ENCODE peak calls at places on chromosomes 2 and 18, in five cellular contexts. S, J, F, H and V are unnamed samples. For H3K4me1, the result is how much of the 10 kb centered on the place peaks cover.

GRCh38 chr2:20052872-20053281 is 1.4 kb upstream of the LAPTM4A start:
- DNase-seq in J (peak), H (peak), S (no peak), F (peak), V (peak)

GRCh38 chr2:24915796-24916195 is 4.2 kb downstream of the ADCY3 start:
- DNase-seq in J (no peak), F (no peak), H (no peak), S (no peak), V (no peak)

GRCh38 chr2:231816327-231817026 is 30.2 kb downstream of the COPS7B start:
- DNase-seq in F (no peak), S (no peak), J (no peak), H (no peak), V (peak)

GRCh38 chr18:78770149-78771139 is 209.2 kb upstream of the SALL3 start:
- DNase-seq in S (peak), H (no peak), J (no peak), F (no peak), V (no peak)

GRCh38 chr2:164479460-164479859 is 141.8 kb downstream of the GRB14 start:
- DNase-seq in H (peak), F (peak), S (peak), J (no peak), V (no peak)

GRCh38 chr2:28545590-28546195 is 49.8 kb downstream of the PLB1 start:
- DNase-seq in J (no peak), H (no peak), F (no peak), S (no peak), V (no peak)

GRCh38 chr2:61758991-61759390 is 94.9 kb downstream of the FAM161A start:
- DNase-seq in F (no peak), J (no peak), H (no peak), S (no peak), V (no peak)

GRCh38 chr18:50301074-50301473 is 13.6 kb upstream of the CXXC1 start:
- DNase-seq in F (no peak), J (no peak), S (no peak), H (no peak), V (no peak)

GRCh38 chr18:50044402-50044801 is 150.5 kb downstream of the MYO5B start:
- DNase-seq in S (peak), H (no peak), F (no peak), J (no peak), V (no peak)

GRCh38 chr2:239310401-239311061 is 90.3 kb downstream of the HDAC4 start:
- DNase-seq in S (no peak), H (no peak), J (no peak), F (no peak), V (no peak)

GRCh38 chr2:226450141-226450540 is 349.5 kb downstream of the IRS1 start:
- DNase-seq in H (no peak), S (no peak), F (no peak), J (no peak), V (no peak)

DNA sequence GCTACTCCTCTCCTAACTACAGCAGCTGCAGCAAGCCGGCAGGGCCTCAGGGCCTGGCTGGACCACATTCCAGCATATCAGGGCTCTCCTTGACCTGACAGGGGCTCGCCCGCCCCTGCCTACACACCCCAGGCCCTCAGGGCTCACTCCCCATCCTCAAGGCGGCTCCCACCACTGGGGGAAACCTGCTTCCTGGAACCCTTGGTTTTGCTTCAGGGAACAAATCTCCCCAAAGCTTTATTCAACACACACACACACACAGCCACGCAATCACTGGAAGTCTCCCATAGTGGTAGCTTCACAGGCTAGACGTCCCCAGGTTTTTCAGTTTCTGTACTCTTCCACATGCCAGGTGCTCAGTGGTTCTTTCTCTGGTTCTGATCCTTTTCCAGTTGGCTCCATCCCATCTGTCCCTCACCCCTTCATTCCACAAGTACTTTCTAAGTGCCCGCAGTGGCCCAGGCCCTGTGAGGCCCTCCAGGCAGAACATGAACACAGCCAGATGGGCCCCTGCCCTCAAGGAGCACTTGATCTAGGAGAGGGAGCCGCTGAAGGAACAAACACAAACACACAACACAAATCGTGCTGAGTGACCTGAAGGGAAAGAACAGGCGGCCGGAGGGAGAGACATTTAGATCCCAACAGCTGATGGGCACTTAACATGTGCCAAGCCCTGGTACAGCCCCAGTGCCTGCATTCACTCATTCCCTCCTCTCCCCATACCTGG is 51.1 kb downstream of the TNS1 start:
- DNase-seq in H (no peak), F (no peak), J (no peak), S (no peak), V (no peak)
- H3K4me1 ChIP-seq in H (under half), F (under half), J (under half), S (under half), V (under half)

DNA sequence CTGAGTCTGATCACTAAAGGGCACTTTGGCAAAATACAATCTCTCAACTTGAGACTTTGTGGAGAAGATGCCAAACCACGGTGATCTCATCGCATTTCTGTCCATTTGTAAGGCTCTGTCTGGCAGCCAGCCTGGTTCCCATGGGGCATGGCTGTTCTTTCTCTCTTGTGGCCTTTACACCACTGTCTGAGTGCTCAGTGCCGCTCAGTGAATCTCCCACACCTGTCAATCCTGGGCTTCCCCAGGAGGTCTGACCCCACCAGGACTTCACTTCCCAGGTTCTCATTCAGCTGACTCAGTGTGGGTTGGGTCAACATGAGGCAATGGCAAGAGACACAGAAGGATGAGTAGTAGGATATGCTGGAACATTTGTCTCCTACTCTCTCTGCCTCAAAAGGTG is 96.8 kb upstream of the TRIB2 start:
- DNase-seq in H (no peak), J (no peak), S (no peak), F (no peak), V (no peak)
- H2AFZ ChIP-seq in H (no peak), J (no peak), S (no peak), F (no peak), V (no peak)

DNA sequence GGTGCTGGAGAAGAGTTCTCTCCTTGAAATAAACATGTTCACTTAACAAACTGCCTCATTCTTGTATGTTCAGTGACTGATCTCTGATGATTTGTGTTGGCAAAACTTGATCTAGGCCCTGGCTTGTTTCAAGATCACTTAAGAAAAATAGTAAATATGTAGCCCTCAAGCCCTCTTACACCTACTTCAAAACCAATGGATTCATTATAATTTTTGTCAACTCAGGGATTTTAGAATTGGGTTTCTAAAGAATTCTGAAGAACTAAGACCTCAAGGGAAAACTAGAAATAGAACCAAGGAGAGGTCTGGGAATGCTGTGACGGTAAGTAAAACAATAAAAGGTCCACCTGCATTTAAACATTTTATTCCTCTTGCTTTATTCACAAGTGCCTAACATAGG is 1731.6 kb upstream of the CELF4 start:
- DNase-seq in J (no peak), F (no peak), S (no peak), H (no peak), V (no peak)
- H3K4me1 ChIP-seq in J (under half), F (under half), S (under half), H (under half), V (under half)

GRCh38 chr2:234770715-234771141 is 181.1 kb upstream of the SH3BP4 start:
- DNase-seq in S (no peak), F (no peak), J (no peak), H (no peak), V (no peak)
- H2AFZ ChIP-seq in S (no peak), F (no peak), J (no peak), H (no peak), V (no peak)

GRCh38 chr2:216551669-216552068 is 53.0 kb downstream of the RPL37A start:
- DNase-seq in S (no peak), H (no peak), J (no peak), F (no peak), V (no peak)
- H3K4me1 ChIP-seq in S (under half), H (under half), J (under half), F (under half), V (under half)

GRCh38 chr18:76908277-76908676 is 85.9 kb downstream of the ZNF236 start:
- DNase-seq in J (no peak), F (no peak), H (no peak), S (no peak), V (no peak)
- H2AFZ ChIP-seq in J (no peak), F (no peak), H (no peak), S (no peak), V (no peak)